ENCODE peak calls at places on chromosomes 3 and 15, in six cellular contexts. One of them, this sample, is unnamed.

GRCh38 chr15:39300451-39301153 is 280.3 kb upstream of the THBS1 start:
- DNase-seq in K562: no peak
- DNase-seq in GM12891: no peak
- DNase-seq in GM12878: no peak
- DNase-seq in H1: no peak
- DNase-seq in HepG2: no peak
- DNase-seq in this sample: no peak

GRCh38 chr3:71380096-71380495 is 203.4 kb downstream of the FOXP1 start:
- DNase-seq in K562: peak
- DNase-seq in GM12891: no peak
- DNase-seq in GM12878: no peak
- DNase-seq in H1: no peak
- DNase-seq in HepG2: peak
- DNase-seq in this sample: no peak

GRCh38 chr3:172098698-172099494 is 59.5 kb downstream of the FNDC3B start:
- DNase-seq in K562: no peak
- DNase-seq in GM12891: no peak
- DNase-seq in GM12878: no peak
- DNase-seq in H1: no peak
- DNase-seq in HepG2: peak
- DNase-seq in this sample: no peak

GRCh38 chr3:79317551-79318518 is 450.0 kb downstream of the ROBO1 start:
- DNase-seq in K562: no peak
- DNase-seq in GM12891: no peak
- DNase-seq in GM12878: no peak
- DNase-seq in H1: no peak
- DNase-seq in HepG2: peak
- DNase-seq in this sample: no peak

GRCh38 chr3:18870642-18871041 is 277.7 kb upstream of the KCNH8 start:
- DNase-seq in K562: no peak
- DNase-seq in GM12891: no peak
- DNase-seq in GM12878: no peak
- DNase-seq in H1: no peak
- DNase-seq in HepG2: no peak
- DNase-seq in this sample: no peak

GRCh38 chr3:90011596-90011995 is 904.2 kb downstream of the EPHA3 start:
- DNase-seq in K562: no peak
- DNase-seq in GM12891: no peak
- DNase-seq in GM12878: no peak
- DNase-seq in H1: no peak
- DNase-seq in HepG2: no peak
- DNase-seq in this sample: no peak

GRCh38 chr15:70242962-70243685 is 145.4 kb upstream of the TLE3 start:
- DNase-seq in K562: no peak
- DNase-seq in GM12891: no peak
- DNase-seq in GM12878: no peak
- DNase-seq in H1: no peak
- DNase-seq in HepG2: no peak
- DNase-seq in this sample: no peak

GRCh38 chr15:95663156-95663831 is 667.2 kb upstream of the NR2F2 start:
- DNase-seq in K562: no peak
- DNase-seq in GM12891: no peak
- DNase-seq in GM12878: no peak
- DNase-seq in H1: no peak
- DNase-seq in HepG2: no peak
- DNase-seq in this sample: no peak

GRCh38 chr3:184899953-184900595 is 88.1 kb downstream of the VPS8 start:
- DNase-seq in K562: no peak
- DNase-seq in GM12891: no peak
- DNase-seq in GM12878: no peak
- DNase-seq in H1: no peak
- DNase-seq in HepG2: no peak
- DNase-seq in this sample: no peak

GRCh38 chr3:16126634-16127033 is 47.8 kb upstream of the GALNT15 start:
- DNase-seq in K562: no peak
- DNase-seq in GM12891: no peak
- DNase-seq in GM12878: no peak
- DNase-seq in H1: no peak
- DNase-seq in HepG2: no peak
- DNase-seq in this sample: no peak

GRCh38 chr15:58492661-58493397 is 61.0 kb downstream of the LIPC start:
- DNase-seq in K562: peak
- DNase-seq in GM12891: no peak
- DNase-seq in GM12878: no peak
- DNase-seq in H1: no peak
- DNase-seq in HepG2: no peak
- DNase-seq in this sample: no peak

GRCh38 chr3:190495796-190496195 is 18.1 kb upstream of the IL1RAP start:
- DNase-seq in K562: no peak
- DNase-seq in GM12891: no peak
- DNase-seq in GM12878: no peak
- DNase-seq in H1: no peak
- DNase-seq in HepG2: no peak
- DNase-seq in this sample: no peak

GRCh38 chr3:4426782-4427344 is 40.2 kb downstream of the SUMF1 start:
- DNase-seq in K562: no peak
- DNase-seq in GM12891: no peak
- DNase-seq in GM12878: peak
- DNase-seq in H1: no peak
- DNase-seq in HepG2: peak
- DNase-seq in this sample: no peak

GRCh38 chr15:81308260-81308659 is 15.7 kb downstream of the STARD5 start:
- DNase-seq in K562: no peak
- DNase-seq in GM12891: no peak
- DNase-seq in GM12878: no peak
- DNase-seq in H1: no peak
- DNase-seq in HepG2: no peak
- DNase-seq in this sample: no peak

GRCh38 chr3:100004931-100005330 is 109.4 kb downstream of the FILIP1L start:
- DNase-seq in K562: no peak
- DNase-seq in GM12891: no peak
- DNase-seq in GM12878: no peak
- DNase-seq in H1: no peak
- DNase-seq in HepG2: no peak
- DNase-seq in this sample: no peak

GRCh38 chr15:60212536-60212935 is 185.2 kb downstream of the ANXA2 start:
- DNase-seq in K562: no peak
- DNase-seq in GM12891: no peak
- DNase-seq in GM12878: no peak
- DNase-seq in H1: no peak
- DNase-seq in HepG2: peak
- DNase-seq in this sample: no peak

GRCh38 chr3:97021778-97022177 is 207.4 kb downstream of the EPHA6 start:
- DNase-seq in K562: no peak
- DNase-seq in GM12891: no peak
- DNase-seq in GM12878: no peak
- DNase-seq in H1: no peak
- DNase-seq in HepG2: no peak
- DNase-seq in this sample: no peak

GRCh38 chr3:32532434-32532833 is 29.8 kb upstream of the CMTM6 start:
- DNase-seq in K562: no peak
- DNase-seq in GM12891: no peak
- DNase-seq in GM12878: no peak
- DNase-seq in H1: no peak
- DNase-seq in HepG2: no peak
- DNase-seq in this sample: no peak

GRCh38 chr15:71093089-71094024 is 21.9 kb upstream of the THSD4 start:
- DNase-seq in K562: no peak
- DNase-seq in GM12891: no peak
- DNase-seq in GM12878: no peak
- DNase-seq in H1: peak
- DNase-seq in HepG2: no peak
- DNase-seq in this sample: no peak

GRCh38 chr3:196739671-196740475 is at the start of gene PAK2:
- DNase-seq in K562: peak
- DNase-seq in GM12891: peak
- DNase-seq in GM12878: peak
- DNase-seq in H1: peak
- DNase-seq in HepG2: peak
- DNase-seq in this sample: peak

GRCh38 chr3:80445053-80445452 is 677.3 kb upstream of the ROBO1 start:
- DNase-seq in K562: no peak
- DNase-seq in GM12891: no peak
- DNase-seq in GM12878: no peak
- DNase-seq in H1: no peak
- DNase-seq in HepG2: no peak
- DNase-seq in this sample: no peak

GRCh38 chr15:29132786-29133185 is 136.8 kb downstream of the NSMCE3 start:
- DNase-seq in K562: no peak
- DNase-seq in GM12891: no peak
- DNase-seq in GM12878: no peak
- DNase-seq in H1: no peak
- DNase-seq in HepG2: no peak
- DNase-seq in this sample: no peak

GRCh38 chr3:141960731-141961130 is 84.3 kb downstream of the ATP1B3 start:
- DNase-seq in K562: no peak
- DNase-seq in GM12891: no peak
- DNase-seq in GM12878: no peak
- DNase-seq in H1: no peak
- DNase-seq in HepG2: no peak
- DNase-seq in this sample: no peak
- TF ChIP-seq POLR2A in K562: no peak
- TF ChIP-seq POLR2A in GM12891: no peak
- TF ChIP-seq POLR2A in GM12878: no peak
- TF ChIP-seq POLR2A in H1: no peak
- TF ChIP-seq POLR2A in HepG2: no peak
- TF ChIP-seq POLR2A in this sample: no peak

GRCh38 chr15:89654311-89654761 is 931 bp downstream of the KIF7 start:
- DNase-seq in K562: no peak
- DNase-seq in GM12891: no peak
- DNase-seq in GM12878: no peak
- DNase-seq in H1: no peak
- DNase-seq in HepG2: no peak
- DNase-seq in this sample: no peak
- TF ChIP-seq TAF1 in K562: no peak
- TF ChIP-seq TAF1 in GM12891: no peak
- TF ChIP-seq TAF1 in GM12878: no peak
- TF ChIP-seq TAF1 in H1: no peak
- TF ChIP-seq TAF1 in HepG2: no peak
- TF ChIP-seq TAF1 in this sample: no peak

DNA sequence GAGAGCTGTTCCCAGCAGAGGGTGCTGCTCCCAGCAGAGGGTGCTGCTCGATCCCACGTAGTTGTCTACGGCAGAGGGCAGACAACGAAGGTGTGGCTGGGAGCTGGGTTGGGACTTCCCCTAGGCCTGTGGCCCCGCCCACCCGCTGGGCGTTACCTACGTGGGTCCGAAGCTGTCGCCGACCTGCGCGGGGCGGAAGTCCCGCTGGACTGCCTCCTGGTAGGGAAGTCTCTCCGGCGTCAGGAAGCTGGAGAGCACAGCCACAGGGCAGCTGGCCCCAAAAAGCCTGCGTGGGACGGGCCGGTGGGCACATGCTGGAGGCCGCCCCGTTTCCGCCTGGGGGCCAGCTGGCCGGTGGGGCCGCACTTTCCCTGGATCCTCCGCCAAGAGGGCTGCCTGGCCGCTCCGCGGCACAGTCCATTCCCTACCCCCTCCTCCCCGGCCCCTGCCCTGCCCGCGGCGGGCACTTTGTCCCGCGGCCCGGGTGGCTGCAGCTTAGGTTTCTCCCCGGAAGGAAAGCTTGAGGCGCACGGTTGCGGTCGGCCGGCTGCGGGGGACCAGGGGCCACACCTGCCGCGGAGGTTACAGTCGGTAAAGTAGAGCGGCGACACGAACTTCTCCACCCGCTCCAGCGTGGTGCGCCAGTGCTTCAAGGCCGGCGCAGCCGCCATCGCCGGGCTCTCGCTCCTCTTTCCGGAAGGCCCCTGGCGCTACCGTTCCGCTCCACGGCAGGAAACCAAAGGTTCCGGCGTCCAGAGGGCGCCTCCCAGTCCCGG is at the start of gene MAN2C1:
- DNase-seq in K562: peak
- DNase-seq in GM12891: peak
- DNase-seq in GM12878: peak
- DNase-seq in H1: peak
- DNase-seq in HepG2: peak
- DNase-seq in this sample: peak
- TF ChIP-seq POLR2AphosphoS5 in K562: peak
- TF ChIP-seq POLR2AphosphoS5 in GM12891: peak
- TF ChIP-seq POLR2AphosphoS5 in GM12878: peak
- TF ChIP-seq POLR2AphosphoS5 in H1: peak
- TF ChIP-seq POLR2AphosphoS5 in HepG2: peak
- TF ChIP-seq POLR2AphosphoS5 in this sample: peak

GRCh38 chr15:77037475-77038209 is 33.3 kb downstream of the TSPAN3 start:
- DNase-seq in K562: no peak
- DNase-seq in GM12891: peak
- DNase-seq in GM12878: no peak
- DNase-seq in H1: no peak
- DNase-seq in HepG2: no peak
- DNase-seq in this sample: peak

GRCh38 chr15:77035999-77036471 is 34.9 kb downstream of the TSPAN3 start:
- DNase-seq in K562: no peak
- DNase-seq in GM12891: peak
- DNase-seq in GM12878: no peak
- DNase-seq in H1: peak
- DNase-seq in HepG2: no peak
- DNase-seq in this sample: peak

GRCh38 chr15:77038312-77039216 is 32.3 kb downstream of the TSPAN3 start:
- DNase-seq in K562: no peak
- DNase-seq in GM12891: no peak
- DNase-seq in GM12878: no peak
- DNase-seq in H1: no peak
- DNase-seq in HepG2: no peak
- DNase-seq in this sample: no peak

GRCh38 chr15:77035584-77035983 is 35.3 kb downstream of the TSPAN3 start:
- DNase-seq in K562: no peak
- DNase-seq in GM12891: no peak
- DNase-seq in GM12878: no peak
- DNase-seq in H1: no peak
- DNase-seq in HepG2: no peak
- DNase-seq in this sample: no peak

DNA sequence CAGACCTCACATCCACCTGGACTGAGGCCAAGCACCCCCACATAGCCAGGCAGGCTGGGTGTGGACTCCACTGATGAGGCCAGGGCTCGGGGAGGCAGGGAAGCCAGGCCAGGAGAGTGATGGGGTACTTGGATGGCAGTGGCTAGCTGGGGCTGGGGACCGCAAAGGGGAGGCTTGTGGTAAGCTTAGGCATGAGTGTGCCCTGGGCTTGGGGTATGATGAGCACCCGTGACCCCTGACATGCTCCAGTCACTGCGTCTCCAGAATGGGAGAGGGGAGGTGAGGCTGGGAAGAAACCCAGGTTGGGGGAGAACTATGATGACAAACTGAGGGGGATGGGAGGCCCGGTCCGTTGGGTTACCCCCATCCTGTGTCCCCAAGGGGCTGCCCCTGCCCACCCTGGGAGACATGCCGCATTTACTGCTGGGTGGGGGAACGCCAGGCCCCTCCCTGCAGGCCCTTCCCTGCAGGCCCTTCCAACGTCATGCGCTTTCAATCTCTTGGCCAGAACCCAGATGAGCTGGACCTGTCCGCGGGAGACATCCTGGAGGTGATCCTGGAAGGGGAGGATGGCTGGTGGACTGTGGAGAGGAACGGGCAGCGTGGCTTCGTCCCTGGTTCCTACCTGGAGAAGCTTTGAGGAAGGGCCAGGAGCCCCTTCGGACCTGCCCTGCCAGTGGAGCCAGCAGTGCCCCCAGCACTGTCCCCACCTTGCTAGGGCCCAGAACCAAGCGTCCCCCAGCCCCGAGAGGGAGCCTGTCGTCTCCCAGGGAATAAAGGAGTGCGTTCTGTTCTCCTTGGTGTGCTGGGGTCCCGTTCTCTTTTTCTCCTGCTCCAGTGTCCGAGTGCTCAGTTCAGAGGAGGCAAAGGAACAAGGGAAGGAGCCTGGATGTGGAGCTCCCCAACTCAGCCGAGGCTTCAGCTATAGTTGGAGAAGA is 34.1 kb downstream of the TSPAN3 start:
- DNase-seq in K562: no peak
- DNase-seq in GM12891: no peak
- DNase-seq in GM12878: no peak
- DNase-seq in H1: peak
- DNase-seq in HepG2: no peak
- DNase-seq in this sample: peak
- TF ChIP-seq POLR2A in K562: no peak
- TF ChIP-seq POLR2A in GM12891: no peak
- TF ChIP-seq POLR2A in GM12878: peak
- TF ChIP-seq POLR2A in H1: no peak
- TF ChIP-seq POLR2A in HepG2: no peak
- TF ChIP-seq POLR2A in this sample: no peak

This sample was measured in GM12892.